ENCODE peak calls at places on chromosomes 1 and 21, in seven cellular contexts. J is MCF 10A, G is brain microvascular endothelial cell, E is epithelial cell of esophagus, L is fibroblast of pulmonary artery, C is ascending aorta, N is fibroblast of mammary gland. Y is an unnamed sample.

GRCh38 chr1:53681647-53682368 is 57.2 kb downstream of the GLIS1 start:
- DNase-seq in J (peak), G (no peak), E (peak), L (peak), C (no peak), N (no peak), Y (no peak)

GRCh38 chr1:56908619-56909340 is 54.2 kb downstream of the C8A start:
- DNase-seq in J (peak), G (no peak), E (no peak), L (peak), C (no peak), N (peak), Y (no peak)

GRCh38 chr1:176391621-176392020 is 71.4 kb upstream of the PAPPA2 start:
- DNase-seq in J (no peak), G (no peak), E (no peak), L (no peak), C (no peak), N (no peak), Y (no peak)

GRCh38 chr21:15014220-15014619 is 50.6 kb downstream of the NRIP1 start:
- DNase-seq in J (no peak), G (no peak), E (no peak), L (no peak), C (no peak), N (no peak), Y (peak)

GRCh38 chr1:226108935-226109828 is 46.7 kb downstream of the H3-3A start:
- DNase-seq in J (peak), G (peak), E (no peak), L (peak), C (no peak), N (peak), Y (no peak)

GRCh38 chr1:48753293-48753692 is 23.4 kb downstream of the BEND5 start:
- DNase-seq in J (no peak), G (no peak), E (no peak), L (no peak), C (no peak), N (peak), Y (no peak)

GRCh38 chr21:42547001-42547905 is 33.6 kb downstream of the SLC37A1 start:
- DNase-seq in J (no peak), G (no peak), E (no peak), L (no peak), C (no peak), N (no peak), Y (no peak)

GRCh38 chr1:225766967-225767413 is 10.6 kb upstream of the SRP9 start:
- DNase-seq in J (peak), G (peak), E (peak), L (peak), C (no peak), N (peak), Y (peak)

GRCh38 chr1:232074265-232074664 is 447.7 kb downstream of the DISC1 start:
- DNase-seq in J (no peak), G (no peak), E (no peak), L (no peak), C (no peak), N (no peak), Y (no peak)

GRCh38 chr1:94309216-94309615 is 71.8 kb upstream of the ARHGAP29 start:
- DNase-seq in J (no peak), G (no peak), E (no peak), L (no peak), C (no peak), N (no peak), Y (no peak)

GRCh38 chr1:231781887-231782286 is 155.3 kb downstream of the DISC1 start:
- DNase-seq in J (peak), G (no peak), E (peak), L (peak), C (no peak), N (peak), Y (no peak)

GRCh38 chr1:205041998-205042910 is 758 bp upstream of the CNTN2 start:
- DNase-seq in J (no peak), G (no peak), E (no peak), L (no peak), C (no peak), N (no peak), Y (no peak)

GRCh38 chr1:246724001-246724724 is at the start of gene SCCPDH:
- DNase-seq in J (peak), G (peak), E (peak), L (peak), C (no peak), N (peak), Y (peak)

GRCh38 chr1:80837066-80837465 is 963.7 kb upstream of the ADGRL2 start:
- DNase-seq in J (no peak), G (no peak), E (no peak), L (no peak), C (no peak), N (no peak), Y (no peak)

GRCh38 chr1:218874313-218874712 is 299.4 kb upstream of the LYPLAL1 start:
- DNase-seq in J (peak), G (peak), E (peak), L (peak), C (no peak), N (peak), Y (no peak)

GRCh38 chr1:115137191-115137590 is 47.9 kb upstream of the TSPAN2 start:
- DNase-seq in J (no peak), G (no peak), E (peak), L (no peak), C (no peak), N (no peak), Y (no peak)
- TF ChIP-seq CTCF in J (no peak), G (no peak), E (no peak), L (no peak), C (no peak), N (no peak), Y (no peak)

GRCh38 chr1:107547363-107548155 is 406.7 kb downstream of the NTNG1 start:
- DNase-seq in J (peak), G (no peak), E (peak), L (no peak), C (no peak), N (no peak), Y (no peak)

GRCh38 chr1:107544285-107544684 is 403.4 kb downstream of the NTNG1 start:
- DNase-seq in J (no peak), G (no peak), E (peak), L (no peak), C (no peak), N (no peak), Y (no peak)

GRCh38 chr1:107545056-107545597 is 404.3 kb downstream of the NTNG1 start:
- DNase-seq in J (no peak), G (no peak), E (no peak), L (no peak), C (no peak), N (no peak), Y (no peak)

GRCh38 chr1:107548276-107548675 is 407.4 kb downstream of the NTNG1 start:
- DNase-seq in J (no peak), G (no peak), E (no peak), L (no peak), C (no peak), N (no peak), Y (no peak)

DNA sequence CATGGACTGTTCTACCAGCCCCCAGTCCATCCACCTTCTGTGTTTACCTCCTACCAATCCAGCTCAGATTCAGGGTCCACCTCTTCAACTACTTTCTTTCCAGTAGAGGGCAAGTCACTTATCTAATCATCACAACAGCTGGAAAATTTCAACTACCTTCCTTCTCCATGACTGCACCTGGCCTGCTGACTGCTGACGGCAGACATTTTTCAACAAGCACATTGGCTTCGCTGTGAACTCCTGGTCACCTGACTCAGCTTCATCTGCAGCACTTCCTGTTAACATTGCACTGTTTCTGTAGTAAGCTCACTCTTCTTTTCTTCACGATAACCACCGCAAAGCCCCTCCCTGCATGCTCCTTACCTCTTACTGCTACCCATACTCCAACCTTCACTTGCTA is 405.7 kb downstream of the NTNG1 start:
- DNase-seq in J (no peak), G (no peak), E (no peak), L (no peak), C (no peak), N (no peak), Y (no peak)
- TF ChIP-seq CTCF in J (no peak), G (no peak), E (no peak), L (no peak), C (no peak), N (no peak), Y (no peak)

GRCh38 chr1:59350521-59350920 is 53.6 kb downstream of the FGGY start:
- DNase-seq in J (no peak), G (no peak), E (no peak), L (peak), C (no peak), N (no peak), Y (no peak)

GRCh38 chr1:59357645-59358044 is 60.8 kb downstream of the FGGY start:
- DNase-seq in J (no peak), G (no peak), E (no peak), L (no peak), C (no peak), N (no peak), Y (no peak)

GRCh38 chr1:59355361-59355760 is 58.5 kb downstream of the FGGY start:
- DNase-seq in J (no peak), G (no peak), E (no peak), L (no peak), C (no peak), N (peak), Y (no peak)

GRCh38 chr1:59354754-59355337 is 58.0 kb downstream of the FGGY start:
- DNase-seq in J (no peak), G (no peak), E (no peak), L (no peak), C (no peak), N (peak), Y (no peak)

GRCh38 chr1:59353453-59353852 is 56.6 kb downstream of the FGGY start:
- DNase-seq in J (no peak), G (no peak), E (no peak), L (no peak), C (no peak), N (no peak), Y (no peak)
- TF ChIP-seq CTCF in J (no peak), G (no peak), E (no peak), L (no peak), C (no peak), N (no peak), Y (no peak)

GRCh38 chr1:1371741-1372711 is 3.0 kb downstream of the AURKAIP1 start:
- DNase-seq in J (peak), G (no peak), E (peak), L (no peak), C (no peak), N (peak), Y (no peak)
- TF ChIP-seq CTCF in J (peak), G (peak), E (peak), L (peak), C (peak), N (peak), Y (peak)

GRCh38 chr1:185409345-185409744 is 92.3 kb upstream of the IVNS1ABP start:
- DNase-seq in J (no peak), G (no peak), E (no peak), L (no peak), C (no peak), N (no peak), Y (no peak)
- TF ChIP-seq CTCF in J (no peak), G (no peak), E (no peak), L (no peak), C (no peak), N (no peak), Y (no peak)

GRCh38 chr1:154772611-154773515 is 97.2 kb downstream of the KCNN3 start:
- DNase-seq in J (no peak), G (no peak), E (no peak), L (no peak), C (no peak), N (no peak), Y (no peak)
- TF ChIP-seq CTCF in J (no peak), G (no peak), E (no peak), L (no peak), C (no peak), N (no peak), Y (no peak)

DNA sequence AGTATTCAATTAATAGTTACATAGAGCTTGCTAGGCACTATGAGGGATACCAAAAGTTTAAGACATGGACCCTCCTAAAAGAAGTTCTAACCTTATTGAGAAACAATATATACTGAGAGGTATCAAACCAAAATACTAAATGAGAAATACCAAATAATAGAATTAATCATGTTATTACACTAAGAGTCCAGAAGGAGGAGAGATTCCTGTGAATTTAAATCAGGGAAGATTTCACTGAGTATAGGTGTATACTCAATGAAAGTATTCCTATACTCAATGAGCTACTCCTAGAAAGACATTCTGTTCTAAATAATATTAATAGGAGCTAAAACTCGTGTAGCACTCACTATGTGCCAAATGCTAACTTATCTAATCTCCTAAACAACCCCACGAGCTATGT is 9.4 kb downstream of the CR1L start:
- DNase-seq in J (no peak), G (no peak), E (no peak), L (peak), C (no peak), N (no peak), Y (no peak)
- TF ChIP-seq CTCF in J (peak), G (no peak), E (no peak), L (peak), C (no peak), N (peak), Y (peak)

Y was measured in HFFc6.